ENCODE peak calls at places on chromosomes 6 and 20, in ten cellular contexts. S, X, J, T, V, U, H, M, I and O are unnamed samples.

GRCh38 chr20:3786665-3787639 is at the start of gene CENPB:
- DNase-seq in X (peak), H (no peak), J (peak), M (peak), U (peak), S (peak), V (peak), I (peak), T (peak), O (peak)

GRCh38 chr6:108238321-108238720 is 22.5 kb downstream of the SNX3 start:
- DNase-seq in T (no peak), V (no peak), M (no peak), J (no peak), S (no peak), X (no peak), I (no peak), H (no peak), U (no peak), O (no peak)

GRCh38 chr20:60804240-60804917 is 447.7 kb upstream of the CDH4 start:
- DNase-seq in X (no peak), M (no peak), H (no peak), I (no peak), V (no peak), U (no peak), J (no peak), S (no peak), T (no peak), O (no peak)

GRCh38 chr6:3227363-3228045 is at the start of gene TUBB2B:
- DNase-seq in T (no peak), I (no peak), V (peak), X (no peak), J (peak), U (peak), M (peak), S (no peak), H (no peak), O (peak)

GRCh38 chr6:128696651-128697391 is 176.4 kb upstream of the PTPRK start:
- DNase-seq in J (no peak), I (peak), T (peak), M (no peak), S (peak), U (no peak), X (no peak), V (no peak), H (peak), O (no peak)

GRCh38 chr20:61780066-61780465 is 285.6 kb downstream of the TAF4 start:
- DNase-seq in U (no peak), V (no peak), M (no peak), T (no peak), S (no peak), I (no peak), H (no peak), X (no peak), J (peak), O (no peak)

GRCh38 chr6:132481189-132481588 is 31.7 kb downstream of the STX7 start:
- DNase-seq in U (no peak), V (no peak), I (no peak), M (no peak), X (no peak), T (no peak), H (no peak), J (no peak), S (no peak), O (peak)

GRCh38 chr6:12294851-12295536 is 4.8 kb downstream of the EDN1 start:
- DNase-seq in M (no peak), S (no peak), J (no peak), H (no peak), X (no peak), I (no peak), T (no peak), V (no peak), U (no peak), O (no peak)

GRCh38 chr20:93641-94040 is 6.2 kb downstream of the DEFB125 start:
- DNase-seq in I (no peak), S (no peak), H (no peak), M (no peak), X (no peak), V (no peak), U (no peak), T (no peak), J (no peak), O (no peak)

GRCh38 chr20:40673442-40673841 is 15.6 kb downstream of the MAFB start:
- DNase-seq in V (no peak), S (no peak), U (no peak), I (no peak), J (no peak), T (no peak), M (no peak), H (no peak), X (no peak), O (no peak)

GRCh38 chr6:54892831-54893230 is 46.3 kb downstream of the FAM83B start:
- DNase-seq in T (peak), I (peak), M (no peak), X (peak), V (no peak), H (peak), J (no peak), U (no peak), S (peak), O (no peak)

GRCh38 chr6:21438237-21438985 is 155.1 kb upstream of the SOX4 start:
- DNase-seq in U (no peak), I (peak), T (no peak), X (no peak), M (no peak), V (peak), S (no peak), H (no peak), J (no peak), O (peak)

GRCh38 chr6:83057705-83058321 is 7.8 kb downstream of the UBE3D start:
- DNase-seq in X (no peak), I (peak), M (peak), U (peak), S (peak), T (peak), H (no peak), J (no peak), V (peak), O (peak)

DNA sequence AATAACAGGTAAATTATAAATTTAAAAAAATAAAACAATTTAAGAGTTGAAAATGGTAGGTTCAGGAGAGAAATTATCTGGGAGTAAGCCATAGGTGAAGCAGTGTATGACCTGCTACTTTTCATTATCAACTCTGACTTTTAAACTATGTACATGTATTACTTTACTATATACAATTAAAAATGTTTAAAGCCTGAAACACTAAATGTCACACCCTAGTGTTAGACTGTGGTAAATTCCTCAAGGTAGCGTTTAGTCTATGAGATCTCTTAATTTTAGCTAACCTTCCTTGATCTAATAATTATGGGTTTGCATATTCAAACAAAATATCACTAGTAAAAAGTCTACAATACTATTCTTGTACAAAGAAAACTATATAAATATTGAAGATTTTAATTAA is 22.3 kb upstream of the TBC1D32 start:
- DNase-seq in S (no peak), U (no peak), M (no peak), X (no peak), I (no peak), J (no peak), H (no peak), V (no peak), T (no peak), O (no peak)
- TF ChIP-seq CTCF in S (no peak), U (no peak), M (peak), X (no peak), I (peak), J (no peak), H (no peak), V (no peak), T (peak), O (no peak)

GRCh38 chr6:145898376-145898775 is 65.8 kb downstream of the SHPRH start:
- DNase-seq in M (no peak), V (no peak), U (no peak), H (no peak), S (no peak), I (peak), T (no peak), X (no peak), J (no peak), O (no peak)

GRCh38 chr6:145897552-145897951 is 66.6 kb downstream of the SHPRH start:
- DNase-seq in T (no peak), V (no peak), X (no peak), M (no peak), S (no peak), H (no peak), U (no peak), I (no peak), J (no peak), O (no peak)

GRCh38 chr6:145893586-145893985 is 70.6 kb downstream of the SHPRH start:
- DNase-seq in I (no peak), X (no peak), S (no peak), V (no peak), T (no peak), J (no peak), U (no peak), H (no peak), M (no peak), O (no peak)

GRCh38 chr6:145892026-145892425 is 72.1 kb downstream of the SHPRH start:
- DNase-seq in U (no peak), M (no peak), J (no peak), S (no peak), T (no peak), I (no peak), H (no peak), X (no peak), V (no peak), O (no peak)

GRCh38 chr6:145895802-145896201 is 68.4 kb downstream of the SHPRH start:
- DNase-seq in H (no peak), J (no peak), U (no peak), I (peak), V (no peak), M (no peak), S (no peak), T (peak), X (no peak), O (no peak)
- TF ChIP-seq CTCF in H (peak), J (no peak), U (no peak), I (peak), V (no peak), M (peak), S (peak), T (peak), X (no peak), O (no peak)

DNA sequence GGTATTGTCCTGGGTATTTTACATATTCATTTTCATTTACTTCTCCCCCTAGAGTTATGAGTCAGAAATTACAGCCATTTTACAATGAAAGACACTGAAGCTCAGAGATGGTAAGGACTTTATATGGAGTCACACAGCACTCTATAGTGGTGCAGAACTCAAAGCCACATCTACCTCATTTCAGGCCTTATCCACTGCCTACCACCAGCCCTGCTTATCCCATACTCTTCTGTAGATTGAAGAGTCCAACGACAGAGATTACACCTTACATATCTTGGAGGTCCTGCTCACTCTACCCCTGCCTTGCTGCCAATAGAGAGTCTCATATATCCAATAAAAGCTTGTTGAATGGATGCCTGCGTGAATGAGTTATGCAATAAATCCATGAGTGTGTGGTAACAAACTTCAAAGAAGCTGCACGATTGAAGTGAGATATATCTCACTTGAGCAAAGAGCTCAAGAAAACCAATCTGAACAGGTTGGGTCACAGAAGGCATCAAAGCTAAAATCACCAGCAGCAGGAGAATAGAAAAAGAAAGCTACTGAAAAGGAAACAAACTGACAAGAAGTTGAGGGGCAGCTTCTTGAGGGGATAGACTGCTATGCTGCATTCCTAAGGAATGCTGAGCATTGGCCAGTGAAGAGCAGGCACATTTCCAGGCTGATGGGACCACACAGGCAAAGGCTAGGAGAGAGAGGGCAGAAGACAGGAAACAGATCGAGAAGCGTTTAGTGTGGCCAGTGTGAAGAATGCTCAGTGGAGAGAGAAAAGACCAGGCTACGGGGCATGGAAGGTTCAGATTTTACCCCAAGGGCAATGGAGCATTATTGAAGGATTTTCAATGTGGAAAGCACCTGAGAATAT is 585.6 kb downstream of the DHX35 start:
- DNase-seq in H (no peak), I (no peak), M (no peak), J (no peak), X (no peak), V (no peak), S (no peak), T (no peak), U (no peak), O (no peak)
- TF ChIP-seq CTCF in H (no peak), I (no peak), M (peak), J (no peak), X (no peak), V (no peak), S (no peak), T (no peak), U (no peak), O (no peak)

GRCh38 chr6:138724015-138724414 is 49.6 kb upstream of the CCDC28A start:
- DNase-seq in V (no peak), H (peak), I (peak), J (no peak), U (peak), T (peak), S (no peak), M (no peak), X (no peak), O (no peak)
- TF ChIP-seq CTCF in V (no peak), H (peak), I (no peak), J (no peak), U (no peak), T (no peak), S (no peak), M (no peak), X (no peak), O (no peak)

GRCh38 chr6:31356216-31356945 is 598 bp downstream of the HLA-B start:
- DNase-seq in I (peak), T (peak), H (no peak), X (no peak), M (no peak), V (peak), S (no peak), U (no peak), J (peak), O (peak)
- TF ChIP-seq CTCF in I (no peak), T (no peak), H (peak), X (no peak), M (no peak), V (no peak), S (no peak), U (no peak), J (no peak), O (no peak)

DNA sequence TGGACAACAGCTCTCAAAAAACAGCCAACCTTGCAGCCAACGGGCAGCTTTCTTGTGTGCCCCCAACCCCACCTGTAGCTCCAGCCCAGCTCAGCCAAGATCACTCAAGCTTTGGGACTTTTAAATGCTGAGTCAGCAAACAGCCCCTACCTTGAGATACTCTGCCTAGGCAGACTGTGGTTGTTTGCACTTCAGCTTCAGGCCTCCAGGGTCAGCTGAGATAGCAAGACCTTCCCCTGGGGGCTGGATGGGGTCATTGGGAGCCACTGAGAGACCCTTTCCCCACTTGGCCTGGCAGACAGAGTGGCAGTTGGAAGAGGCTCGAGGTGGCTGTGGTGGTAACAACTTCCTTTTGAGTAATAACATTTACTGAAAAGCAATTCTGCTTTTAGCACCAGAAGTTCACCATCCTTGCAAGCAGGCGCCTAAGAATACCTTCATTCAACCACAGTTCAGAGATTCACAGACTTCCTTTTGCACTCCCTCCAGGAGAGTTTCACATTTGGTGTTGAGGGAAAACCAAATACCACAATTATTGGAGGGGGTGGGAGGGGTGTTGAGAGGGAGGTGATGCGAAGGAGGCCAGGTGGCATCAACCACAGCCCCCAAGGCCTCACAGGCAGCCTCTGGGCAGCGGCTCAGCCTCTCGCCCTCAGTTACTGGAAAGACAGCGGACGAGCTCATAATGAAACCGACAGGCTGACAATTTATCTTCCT is 148.0 kb downstream of the CEBPB start:
- DNase-seq in J (no peak), M (no peak), T (no peak), S (no peak), U (no peak), V (peak), H (no peak), X (no peak), I (no peak), O (peak)
- TF ChIP-seq CTCF in J (no peak), M (no peak), T (no peak), S (no peak), U (no peak), V (no peak), H (no peak), X (no peak), I (no peak), O (no peak)